ENCODE peak calls at places on chromosomes 6 and 20, in nine cellular contexts. V is left ventricle myocardium inferior; N is HL-60; B is A549; H is K562; W is AG04449; A is astrocyte of the spinal cord; O is OCI-LY7; T is CD8-positive, alpha-beta T cell. F is an unnamed sample.
A peak's percentile ranks its signal among the peaks of the same experiment; 100 is the strongest.

GRCh38 chr20:9514461-9515210 is at the start of gene LAMP5:
- DNase-seq in V (no peak), N (no peak), B (no peak), H (no peak), W (no peak), A (peak; percentile 33), O (no peak), T (no peak), F (no peak)

GRCh38 chr20:62555642-62556420 is 80.0 kb upstream of the GATA5 start:
- DNase-seq in V (no peak), N (no peak), B (no peak), H (no peak), W (no peak), A (no peak), O (no peak), T (no peak), F (no peak)

GRCh38 chr6:53239526-53239925 is 90.9 kb upstream of the GCM1 start:
- DNase-seq in V (no peak), N (no peak), B (no peak), H (no peak), W (no peak), A (no peak), O (no peak), T (no peak), F (no peak)

GRCh38 chr6:28651161-28651560 is 125.5 kb downstream of the GPX5 start:
- DNase-seq in V (no peak), N (no peak), B (no peak), H (no peak), W (no peak), A (no peak), O (no peak), T (no peak), F (no peak)

GRCh38 chr6:46410330-46410953 is 80.8 kb downstream of the RCAN2 start:
- DNase-seq in V (no peak), N (peak; percentile 30), B (no peak), H (peak; percentile 35), W (no peak), A (peak; percentile 47), O (peak; percentile 63), T (no peak), F (peak; percentile 68)

GRCh38 chr6:161444464-161444863 is 170.6 kb upstream of the AGPAT4 start:
- DNase-seq in V (no peak), N (no peak), B (no peak), H (peak; percentile 26), W (no peak), A (peak; percentile 76), O (no peak), T (no peak), F (peak; percentile 38)

GRCh38 chr6:28982476-28983266 is 22.4 kb downstream of the ZNF311 start:
- DNase-seq in V (no peak), N (peak; percentile 70), B (peak; percentile 81), H (peak; percentile 52), W (no peak), A (peak; percentile 79), O (no peak), T (no peak), F (peak; percentile 68)

GRCh38 chr6:53338304-53338703 is 10.4 kb downstream of the ELOVL5 start:
- DNase-seq in V (no peak), N (no peak), B (no peak), H (no peak), W (no peak), A (no peak), O (no peak), T (no peak), F (no peak)

GRCh38 chr6:32668226-32668747 is 1.8 kb upstream of the HLA-DQB1 start:
- DNase-seq in V (no peak), N (no peak), B (no peak), H (no peak), W (no peak), A (no peak), O (peak; percentile 83), T (peak; percentile 54), F (peak; percentile 6)

GRCh38 chr6:152642578-152643375 is 5.6 kb upstream of the SYNE1 start:
- DNase-seq in V (peak; percentile 52), N (peak; percentile 70), B (peak; percentile 78), H (no peak), W (no peak), A (peak; percentile 41), O (peak; percentile 84), T (peak; percentile 29), F (peak; percentile 60)

GRCh38 chr6:32847004-32847403 is 3.2 kb upstream of the PSMB8 start:
- DNase-seq in V (no peak), N (no peak), B (no peak), H (no peak), W (no peak), A (no peak), O (no peak), T (no peak), F (no peak)

GRCh38 chr20:59672576-59672975 is 68.2 kb downstream of the PHACTR3 start:
- DNase-seq in V (no peak), N (no peak), B (no peak), H (no peak), W (no peak), A (no peak), O (no peak), T (no peak), F (no peak)

GRCh38 chr6:139625998-139626975 is 251.8 kb upstream of the CITED2 start:
- DNase-seq in V (no peak), N (peak; percentile 93), B (no peak), H (no peak), W (no peak), A (no peak), O (no peak), T (no peak), F (peak; percentile 45)

GRCh38 chr6:149806127-149806526 is 56.6 kb downstream of the PCMT1 start:
- DNase-seq in V (no peak), N (peak; percentile 13), B (no peak), H (no peak), W (no peak), A (peak; percentile 5), O (peak; percentile 7), T (no peak), F (no peak)

GRCh38 chr6:47079638-47080037 is 37.5 kb upstream of the ADGRF1 start:
- DNase-seq in V (no peak), N (no peak), B (peak; percentile 18), H (no peak), W (no peak), A (no peak), O (no peak), T (no peak), F (no peak)

GRCh38 chr6:166715065-166715464 is 88.0 kb upstream of the RPS6KA2 start:
- DNase-seq in V (no peak), N (no peak), B (no peak), H (no peak), W (no peak), A (no peak), O (no peak), T (no peak), F (no peak)

GRCh38 chr6:64409948-64410347 is 774.3 kb downstream of the PHF3 start:
- DNase-seq in V (no peak), N (no peak), B (no peak), H (no peak), W (no peak), A (no peak), O (no peak), T (no peak), F (no peak)

GRCh38 chr6:77633993-77634392 is 18.8 kb upstream of the MEI4 start:
- DNase-seq in V (no peak), N (no peak), B (no peak), H (no peak), W (no peak), A (peak; percentile 87), O (no peak), T (no peak), F (no peak)

GRCh38 chr6:36657265-36657664 is 21.2 kb upstream of the CDKN1A start:
- DNase-seq in V (no peak), N (no peak), B (no peak), H (no peak), W (no peak), A (no peak), O (peak; percentile 57), T (no peak), F (no peak)
- TF ChIP-seq CTCF in V (no peak), N (no peak), B (no peak), H (no peak), W (no peak), A (no peak), O (peak; percentile 45), T (no peak), F (no peak)

GRCh38 chr6:1318036-1318435 is 6.1 kb downstream of the FOXQ1 start:
- DNase-seq in V (no peak), N (no peak), B (no peak), H (no peak), W (no peak), A (no peak), O (no peak), T (no peak), F (no peak)

GRCh38 chr6:1317302-1317815 is 5.5 kb downstream of the FOXQ1 start:
- DNase-seq in V (no peak), N (no peak), B (no peak), H (no peak), W (no peak), A (no peak), O (no peak), T (no peak), F (no peak)

GRCh38 chr6:1315201-1315559 is 3.3 kb downstream of the FOXQ1 start:
- DNase-seq in V (no peak), N (no peak), B (no peak), H (no peak), W (no peak), A (no peak), O (no peak), T (no peak), F (no peak)

GRCh38 chr6:1315560-1316386 is 3.9 kb downstream of the FOXQ1 start:
- DNase-seq in V (no peak), N (no peak), B (no peak), H (no peak), W (no peak), A (no peak), O (no peak), T (no peak), F (no peak)

GRCh38 chr6:1316482-1317220 is 4.8 kb downstream of the FOXQ1 start:
- DNase-seq in V (no peak), N (no peak), B (no peak), H (no peak), W (no peak), A (no peak), O (no peak), T (no peak), F (peak; percentile 27)
- H3K4me3 ChIP-seq in V (peak overlapping the region; percentile 67), N (peak overlapping the region; percentile 27), B (peak overlapping the region; percentile 41), H (no peak overlapping the region), W (peak overlapping the region; percentile 60), A (peak overlapping the region; percentile 40), O (no peak overlapping the region), T (peak overlapping the region; percentile 45), F (peak overlapping the region; percentile 69)

GRCh38 chr6:140671926-140672325 is 1297.5 kb upstream of the CITED2 start:
- DNase-seq in V (no peak), N (peak; percentile 12), B (peak; percentile 6), H (no peak), W (no peak), A (no peak), O (peak; percentile 9), T (no peak), F (no peak)
- TF ChIP-seq CTCF in V (no peak), N (peak; percentile 10), B (no peak), H (no peak), W (no peak), A (no peak), O (peak; percentile 57), T (no peak), F (no peak)

DNA sequence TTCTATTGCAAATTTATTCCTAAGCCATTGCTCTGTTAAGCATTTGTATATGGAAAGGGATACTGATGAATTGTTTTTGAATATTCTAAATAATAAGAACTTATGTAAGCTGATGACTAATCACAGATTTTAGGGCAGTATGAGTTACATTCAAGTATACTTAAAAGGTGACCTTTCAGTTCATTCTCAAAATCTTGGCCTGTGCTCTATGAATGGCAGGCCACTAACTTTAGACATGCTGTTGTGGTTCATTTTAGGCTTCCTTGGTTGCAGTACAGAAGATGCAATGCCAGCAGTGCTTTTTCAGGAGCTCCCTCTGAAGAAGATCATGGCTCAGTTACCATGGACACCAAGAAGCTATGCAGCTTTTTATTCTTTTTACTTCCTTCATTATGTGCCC is 380.4 kb downstream of the CENPW start:
- DNase-seq in V (no peak), N (no peak), B (no peak), H (no peak), W (no peak), A (peak; percentile 14), O (no peak), T (no peak), F (peak; percentile 64)
- H3K4me3 ChIP-seq in V (no peak overlapping the region), N (no peak overlapping the region), B (no peak overlapping the region), H (no peak overlapping the region), W (no peak overlapping the region), A (no peak overlapping the region), O (no peak overlapping the region), T (no peak overlapping the region), F (no peak overlapping the region)